ENCODE peak calls at places on chromosomes 2 and 18, in four cellular contexts. One of them, this sample, is unnamed.

GRCh38 chr2:149331023-149331400 is 625 bp downstream of the LYPD6 start:
- DNase-seq in CD4-positive, alpha-beta memory T cell: no peak
- DNase-seq in thyroid gland: no peak
- DNase-seq in upper lobe of left lung: peak; percentile 68
- DNase-seq in this sample: peak; percentile 36

GRCh38 chr18:75279381-75279780 is 68.8 kb downstream of the TSHZ1 start:
- DNase-seq in CD4-positive, alpha-beta memory T cell: no peak
- DNase-seq in thyroid gland: no peak
- DNase-seq in upper lobe of left lung: peak; percentile 55
- DNase-seq in this sample: no peak

GRCh38 chr2:96116879-96117533 is 635 bp upstream of the ADRA2B start:
- DNase-seq in CD4-positive, alpha-beta memory T cell: peak; percentile 68
- DNase-seq in thyroid gland: peak; percentile 55
- DNase-seq in upper lobe of left lung: peak; percentile 94
- DNase-seq in this sample: peak; percentile 60

GRCh38 chr2:109322111-109322510 is 193.1 kb downstream of the SH3RF3 start:
- DNase-seq in CD4-positive, alpha-beta memory T cell: no peak
- DNase-seq in thyroid gland: peak; percentile 97
- DNase-seq in upper lobe of left lung: no peak
- DNase-seq in this sample: no peak

GRCh38 chr2:126571403-126571802 is 84.6 kb upstream of the GYPC start:
- DNase-seq in CD4-positive, alpha-beta memory T cell: no peak
- DNase-seq in thyroid gland: no peak
- DNase-seq in upper lobe of left lung: no peak
- DNase-seq in this sample: no peak

GRCh38 chr2:181198188-181198864 is 217.9 kb downstream of the UBE2E3 start:
- DNase-seq in CD4-positive, alpha-beta memory T cell: peak; percentile 18
- DNase-seq in thyroid gland: no peak
- DNase-seq in upper lobe of left lung: no peak
- DNase-seq in this sample: no peak

GRCh38 chr2:178320011-178320410 is 125.7 kb downstream of the OSBPL6 start:
- DNase-seq in CD4-positive, alpha-beta memory T cell: no peak
- DNase-seq in thyroid gland: peak; percentile 37
- DNase-seq in upper lobe of left lung: no peak
- DNase-seq in this sample: no peak

GRCh38 chr2:195482050-195482449 is 175.0 kb upstream of the SLC39A10 start:
- DNase-seq in CD4-positive, alpha-beta memory T cell: no peak
- DNase-seq in thyroid gland: no peak
- DNase-seq in upper lobe of left lung: no peak
- DNase-seq in this sample: no peak

GRCh38 chr2:221851531-221852045 is 279.5 kb upstream of the EPHA4 start:
- DNase-seq in CD4-positive, alpha-beta memory T cell: no peak
- DNase-seq in thyroid gland: no peak
- DNase-seq in upper lobe of left lung: no peak
- DNase-seq in this sample: no peak

GRCh38 chr2:162734866-162735265 is 103.7 kb downstream of the KCNH7 start:
- DNase-seq in CD4-positive, alpha-beta memory T cell: no peak
- DNase-seq in thyroid gland: no peak
- DNase-seq in upper lobe of left lung: no peak
- DNase-seq in this sample: no peak

GRCh38 chr18:78632111-78632541 is 347.5 kb upstream of the SALL3 start:
- DNase-seq in CD4-positive, alpha-beta memory T cell: no peak
- DNase-seq in thyroid gland: no peak
- DNase-seq in upper lobe of left lung: no peak
- DNase-seq in this sample: no peak

GRCh38 chr18:35745814-35746213 is 164.3 kb downstream of the GALNT1 start:
- DNase-seq in CD4-positive, alpha-beta memory T cell: no peak
- DNase-seq in thyroid gland: no peak
- DNase-seq in upper lobe of left lung: no peak
- DNase-seq in this sample: no peak

GRCh38 chr18:47679864-47680263 is 250.6 kb downstream of the SMAD2 start:
- DNase-seq in CD4-positive, alpha-beta memory T cell: no peak
- DNase-seq in thyroid gland: no peak
- DNase-seq in upper lobe of left lung: no peak
- DNase-seq in this sample: no peak

GRCh38 chr2:115165529-115166109 is 723.2 kb downstream of the DPP10 start:
- DNase-seq in CD4-positive, alpha-beta memory T cell: no peak
- DNase-seq in thyroid gland: no peak
- DNase-seq in upper lobe of left lung: no peak
- DNase-seq in this sample: peak; percentile 58

GRCh38 chr2:86426271-86426670 is 14.9 kb upstream of the KDM3A start:
- DNase-seq in CD4-positive, alpha-beta memory T cell: no peak
- DNase-seq in thyroid gland: no peak
- DNase-seq in upper lobe of left lung: no peak
- DNase-seq in this sample: no peak

GRCh38 chr2:175806115-175806470 is 196.0 kb downstream of the LNPK start:
- DNase-seq in CD4-positive, alpha-beta memory T cell: no peak
- DNase-seq in thyroid gland: no peak
- DNase-seq in upper lobe of left lung: no peak
- DNase-seq in this sample: no peak

GRCh38 chr18:77170850-77171410 is 38.3 kb upstream of the MBP start:
- DNase-seq in CD4-positive, alpha-beta memory T cell: no peak
- DNase-seq in thyroid gland: peak; percentile 62
- DNase-seq in upper lobe of left lung: no peak
- DNase-seq in this sample: no peak

GRCh38 chr2:128318776-128319456 is at the start of gene HS6ST1:
- DNase-seq in CD4-positive, alpha-beta memory T cell: peak; percentile 83
- DNase-seq in thyroid gland: peak; percentile 90
- DNase-seq in upper lobe of left lung: peak; percentile 98
- DNase-seq in this sample: peak; percentile 91

GRCh38 chr18:36693931-36694661 is 134.7 kb downstream of the TPGS2 start:
- DNase-seq in CD4-positive, alpha-beta memory T cell: no peak
- DNase-seq in thyroid gland: peak; percentile 10
- DNase-seq in upper lobe of left lung: no peak
- DNase-seq in this sample: no peak

GRCh38 chr2:239673641-239674040 is 272.8 kb upstream of the HDAC4 start:
- DNase-seq in CD4-positive, alpha-beta memory T cell: no peak
- DNase-seq in thyroid gland: no peak
- DNase-seq in upper lobe of left lung: no peak
- DNase-seq in this sample: no peak

GRCh38 chr18:48342125-48342524 is 67.1 kb downstream of the ZBTB7C start:
- DNase-seq in CD4-positive, alpha-beta memory T cell: no peak
- DNase-seq in thyroid gland: peak; percentile 90
- DNase-seq in upper lobe of left lung: no peak
- DNase-seq in this sample: no peak

GRCh38 chr2:219630770-219631405 is 3.5 kb downstream of the SLC4A3 start:
- DNase-seq in CD4-positive, alpha-beta memory T cell: no peak
- DNase-seq in thyroid gland: no peak
- DNase-seq in upper lobe of left lung: no peak
- DNase-seq in this sample: no peak

GRCh38 chr2:63840081-63840784 is 1.5 kb upstream of the UGP2 start:
- DNase-seq in CD4-positive, alpha-beta memory T cell: no peak
- DNase-seq in thyroid gland: no peak
- DNase-seq in upper lobe of left lung: no peak
- DNase-seq in this sample: no peak

GRCh38 chr2:200687938-200688920 is 102.4 kb downstream of the AOX1 start:
- DNase-seq in CD4-positive, alpha-beta memory T cell: no peak
- DNase-seq in thyroid gland: no peak
- DNase-seq in upper lobe of left lung: no peak
- DNase-seq in this sample: no peak

GRCh38 chr2:172283476-172283875 is 143.9 kb upstream of the ITGA6 start:
- DNase-seq in CD4-positive, alpha-beta memory T cell: no peak
- DNase-seq in thyroid gland: no peak
- DNase-seq in upper lobe of left lung: no peak
- DNase-seq in this sample: no peak

GRCh38 chr18:62788891-62789290 is 73.5 kb downstream of the PHLPP1 start:
- DNase-seq in CD4-positive, alpha-beta memory T cell: no peak
- DNase-seq in thyroid gland: no peak
- DNase-seq in upper lobe of left lung: no peak
- DNase-seq in this sample: peak; percentile 66

GRCh38 chr2:213125646-213126347 is 25.6 kb downstream of the IKZF2 start:
- DNase-seq in CD4-positive, alpha-beta memory T cell: no peak
- DNase-seq in thyroid gland: no peak
- DNase-seq in upper lobe of left lung: no peak
- DNase-seq in this sample: no peak

GRCh38 chr2:85628658-85629057 is 12.7 kb downstream of the USP39 start:
- DNase-seq in CD4-positive, alpha-beta memory T cell: no peak
- DNase-seq in thyroid gland: no peak
- DNase-seq in upper lobe of left lung: no peak
- DNase-seq in this sample: no peak

GRCh38 chr2:160063895-160064577 is 1.6 kb upstream of the PLA2R1 start:
- DNase-seq in CD4-positive, alpha-beta memory T cell: no peak
- DNase-seq in thyroid gland: no peak
- DNase-seq in upper lobe of left lung: no peak
- DNase-seq in this sample: no peak

GRCh38 chr2:162074579-162074922 is 536 bp upstream of the DPP4 start:
- DNase-seq in CD4-positive, alpha-beta memory T cell: no peak
- DNase-seq in thyroid gland: no peak
- DNase-seq in upper lobe of left lung: no peak
- DNase-seq in this sample: no peak

GRCh38 chr2:216687111-216687510 is 8.2 kb downstream of the IGFBP5 start:
- DNase-seq in CD4-positive, alpha-beta memory T cell: no peak
- DNase-seq in thyroid gland: no peak
- DNase-seq in upper lobe of left lung: no peak
- DNase-seq in this sample: no peak

GRCh38 chr2:216681683-216682082 is 13.7 kb downstream of the IGFBP5 start:
- DNase-seq in CD4-positive, alpha-beta memory T cell: no peak
- DNase-seq in thyroid gland: no peak
- DNase-seq in upper lobe of left lung: no peak
- DNase-seq in this sample: no peak

GRCh38 chr2:216680951-216681629 is 14.3 kb downstream of the IGFBP5 start:
- DNase-seq in CD4-positive, alpha-beta memory T cell: no peak
- DNase-seq in thyroid gland: no peak
- DNase-seq in upper lobe of left lung: no peak
- DNase-seq in this sample: no peak

GRCh38 chr2:216685327-216685875 is 9.9 kb downstream of the IGFBP5 start:
- DNase-seq in CD4-positive, alpha-beta memory T cell: no peak
- DNase-seq in thyroid gland: no peak
- DNase-seq in upper lobe of left lung: no peak
- DNase-seq in this sample: no peak

GRCh38 chr2:216683846-216684245 is 11.5 kb downstream of the IGFBP5 start:
- DNase-seq in CD4-positive, alpha-beta memory T cell: no peak
- DNase-seq in thyroid gland: no peak
- DNase-seq in upper lobe of left lung: no peak
- DNase-seq in this sample: no peak
- H3K4me1 ChIP-seq in CD4-positive, alpha-beta memory T cell: no peaks in the 10 kb centered on the region
- H3K4me1 ChIP-seq in thyroid gland: peaks cover 4% of the 10 kb centered on the region
- H3K4me1 ChIP-seq in upper lobe of left lung: peaks cover 9% of the 10 kb centered on the region
- H3K4me1 ChIP-seq in this sample: no peaks in the 10 kb centered on the region

GRCh38 chr2:229408356-229408755 is 137.3 kb upstream of the PID1 start:
- DNase-seq in CD4-positive, alpha-beta memory T cell: no peak
- DNase-seq in thyroid gland: peak; percentile 22
- DNase-seq in upper lobe of left lung: no peak
- DNase-seq in this sample: no peak
- H3K27me3 ChIP-seq in CD4-positive, alpha-beta memory T cell: no peaks in the 10 kb centered on the region
- H3K27me3 ChIP-seq in thyroid gland: no peaks in the 10 kb centered on the region
- H3K27me3 ChIP-seq in upper lobe of left lung: no peaks in the 10 kb centered on the region
- H3K27me3 ChIP-seq in this sample: no peaks in the 10 kb centered on the region

GRCh38 chr18:26039203-26039602 is 51.2 kb downstream of the SS18 start:
- DNase-seq in CD4-positive, alpha-beta memory T cell: no peak
- DNase-seq in thyroid gland: no peak
- DNase-seq in upper lobe of left lung: no peak
- DNase-seq in this sample: no peak
- H3K36me3 ChIP-seq in CD4-positive, alpha-beta memory T cell: peaks cover 21% of the 10 kb centered on the region
- H3K36me3 ChIP-seq in thyroid gland: peaks cover 14% of the 10 kb centered on the region
- H3K36me3 ChIP-seq in upper lobe of left lung: peaks cover 3% of the 10 kb centered on the region
- H3K36me3 ChIP-seq in this sample: peaks cover 11% of the 10 kb centered on the region

DNA sequence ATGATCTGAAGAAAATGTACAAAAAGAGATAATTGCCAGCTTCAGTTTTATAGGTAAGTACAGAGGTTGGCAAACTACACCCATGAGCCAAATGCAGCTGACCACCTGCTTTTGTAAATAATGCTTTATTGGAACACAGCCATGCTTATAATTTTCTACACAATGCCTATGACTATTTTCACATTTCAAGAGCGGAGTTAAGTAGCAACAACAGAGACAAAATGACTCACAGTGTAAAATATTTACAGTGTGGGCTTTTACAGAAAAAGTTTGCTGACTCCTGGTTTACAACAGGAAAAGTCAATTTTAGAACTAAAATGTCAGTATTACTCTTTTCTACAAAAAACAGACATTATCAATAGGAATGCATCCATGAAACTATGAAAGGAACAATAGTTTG is 26.0 kb downstream of the CWC22 start:
- DNase-seq in CD4-positive, alpha-beta memory T cell: no peak
- DNase-seq in thyroid gland: no peak
- DNase-seq in upper lobe of left lung: no peak
- DNase-seq in this sample: no peak
- H3K4me1 ChIP-seq in CD4-positive, alpha-beta memory T cell: no peaks in the 10 kb centered on the region
- H3K4me1 ChIP-seq in thyroid gland: no peaks in the 10 kb centered on the region
- H3K4me1 ChIP-seq in upper lobe of left lung: no peaks in the 10 kb centered on the region
- H3K4me1 ChIP-seq in this sample: no peaks in the 10 kb centered on the region

This sample was measured in HAP-1.